ENCODE peak calls at places on chromosomes 13 and 19, in six cellular contexts. M, B, F, Y, Q and W are unnamed samples.

GRCh38 chr19:54804571-54804970 is 1.2 kb downstream of the KIR2DL4 start:
- DNase-seq in M (no peak), B (no peak), F (no peak), Y (no peak), Q (no peak), W (no peak)

GRCh38 chr19:801030-801860 is 4.0 kb downstream of the PTBP1 start:
- DNase-seq in M (peak; percentile 77), B (peak; percentile 88), F (no peak), Y (no peak), Q (peak; percentile 55), W (no peak)

GRCh38 chr19:16627194-16627927 is 643 bp downstream of the MED26 start:
- DNase-seq in M (peak; percentile 64), B (no peak), F (no peak), Y (no peak), Q (no peak), W (no peak)

GRCh38 chr19:54364775-54365257 is at the start of gene LAIR1:
- DNase-seq in M (peak; percentile 61), B (no peak), F (no peak), Y (no peak), Q (no peak), W (peak; percentile 50)

GRCh38 chr13:97359181-97360057 is 74.5 kb upstream of the RAP2A start:
- DNase-seq in M (no peak), B (no peak), F (peak; percentile 19), Y (no peak), Q (no peak), W (peak; percentile 18)

GRCh38 chr13:36788276-36788675 is 30.7 kb upstream of the RFXAP start:
- DNase-seq in M (no peak), B (no peak), F (no peak), Y (no peak), Q (no peak), W (no peak)

GRCh38 chr19:57191141-57192063 is at the start of gene ZNF264:
- DNase-seq in M (peak; percentile 95), B (peak; percentile 95), F (peak; percentile 70), Y (peak; percentile 91), Q (peak; percentile 54), W (peak; percentile 87)

GRCh38 chr19:49512970-49513745 is 697 bp downstream of the FCGRT start:
- DNase-seq in M (peak; percentile 81), B (peak; percentile 70), F (peak; percentile 54), Y (no peak), Q (no peak), W (no peak)

GRCh38 chr19:56942749-56943148 is 102.2 kb upstream of the PEG3 start:
- DNase-seq in M (peak; percentile 54), B (peak; percentile 30), F (no peak), Y (peak; percentile 65), Q (no peak), W (no peak)

GRCh38 chr19:49339364-49340068 is 4.3 kb downstream of the CD37 start:
- DNase-seq in M (peak; percentile 90), B (peak; percentile 90), F (peak; percentile 73), Y (peak; percentile 83), Q (peak; percentile 57), W (no peak)

GRCh38 chr19:41753936-41754529 is 1.3 kb upstream of the CEACAM6 start:
- DNase-seq in M (no peak), B (no peak), F (peak; percentile 23), Y (no peak), Q (no peak), W (peak; percentile 68)

GRCh38 chr19:52658595-52658994 is 20.4 kb upstream of the ZNF83 start:
- DNase-seq in M (no peak), B (no peak), F (no peak), Y (no peak), Q (no peak), W (no peak)

GRCh38 chr13:20127563-20128458 is 33.0 kb downstream of the GJA3 start:
- DNase-seq in M (peak; percentile 83), B (peak; percentile 77), F (no peak), Y (peak; percentile 60), Q (no peak), W (no peak)

GRCh38 chr19:13872339-13872694 is 4.6 kb upstream of the NANOS3 start:
- DNase-seq in M (no peak), B (no peak), F (no peak), Y (no peak), Q (no peak), W (no peak)

GRCh38 chr13:112968380-112968909 is 569 bp upstream of the MCF2L start:
- DNase-seq in M (peak; percentile 42), B (peak; percentile 55), F (no peak), Y (peak; percentile 69), Q (no peak), W (peak; percentile 57)

GRCh38 chr13:37141011-37141410 is 35.5 kb upstream of the CSNK1A1L start:
- DNase-seq in M (no peak), B (no peak), F (no peak), Y (no peak), Q (no peak), W (no peak)

GRCh38 chr13:20136781-20137703 is 23.8 kb downstream of the GJA3 start:
- DNase-seq in M (no peak), B (no peak), F (no peak), Y (no peak), Q (no peak), W (peak; percentile 32)

GRCh38 chr13:95485518-95486144 is 66.9 kb upstream of the CLDN10 start:
- DNase-seq in M (no peak), B (no peak), F (no peak), Y (no peak), Q (no peak), W (no peak)

GRCh38 chr13:60226507-60226906 is 62.8 kb upstream of the DIAPH3 start:
- DNase-seq in M (no peak), B (no peak), F (no peak), Y (no peak), Q (no peak), W (no peak)

GRCh38 chr13:110044521-110045200 is 258.3 kb upstream of the IRS2 start:
- DNase-seq in M (no peak), B (no peak), F (no peak), Y (no peak), Q (no peak), W (no peak)

GRCh38 chr13:113917523-113918371 is 53.9 kb upstream of the GAS6 start:
- DNase-seq in M (no peak), B (no peak), F (no peak), Y (peak; percentile 43), Q (no peak), W (no peak)

GRCh38 chr13:31056650-31057275 is 104.9 kb downstream of the HSPH1 start:
- DNase-seq in M (no peak), B (no peak), F (no peak), Y (no peak), Q (no peak), W (no peak)
- TF ChIP-seq CTCF in M (no peak), B (no peak), F (no peak), Y (no peak), Q (no peak), W (no peak)

GRCh38 chr13:33286143-33286542 is 588 bp upstream of the STARD13 start:
- DNase-seq in M (no peak), B (no peak), F (no peak), Y (no peak), Q (no peak), W (no peak)

GRCh38 chr13:33292712-33293111 is 7.2 kb upstream of the STARD13 start:
- DNase-seq in M (no peak), B (no peak), F (no peak), Y (no peak), Q (no peak), W (no peak)

GRCh38 chr13:33287142-33287882 is 1.8 kb upstream of the STARD13 start:
- DNase-seq in M (no peak), B (no peak), F (no peak), Y (no peak), Q (no peak), W (no peak)

GRCh38 chr13:33289966-33290365 is 4.4 kb upstream of the STARD13 start:
- DNase-seq in M (no peak), B (no peak), F (no peak), Y (no peak), Q (no peak), W (no peak)

GRCh38 chr13:33290421-33290965 is 4.9 kb upstream of the STARD13 start:
- DNase-seq in M (no peak), B (no peak), F (no peak), Y (no peak), Q (no peak), W (no peak)
- H3K27ac ChIP-seq in M (no peak overlapping the region), B (peak overlapping the region; percentile 69), F (peak overlapping the region; percentile 97), Y (no peak overlapping the region), Q (peak overlapping the region; percentile 49), W (no peak overlapping the region)

DNA sequence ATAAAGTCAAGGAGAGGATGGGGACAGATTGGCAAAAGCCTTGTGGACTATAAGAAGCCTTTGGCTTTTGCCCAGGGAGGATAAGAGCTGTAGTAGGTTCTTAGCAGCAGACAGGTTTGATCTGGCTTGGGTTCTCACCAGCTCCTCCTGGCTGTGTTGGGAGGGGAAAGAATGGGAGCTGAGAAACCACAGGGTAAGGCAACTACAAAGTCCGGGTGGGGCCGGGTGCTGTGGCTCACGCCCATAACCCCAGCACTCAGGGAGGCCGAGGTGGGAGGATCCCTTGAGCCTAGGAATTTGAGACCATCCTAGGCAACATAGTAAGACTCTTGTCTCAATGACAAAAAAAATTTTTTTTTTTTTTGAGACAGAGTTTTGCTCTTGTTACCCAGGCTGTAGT is 20.6 kb downstream of the NECTIN2 start:
- DNase-seq in M (no peak), B (no peak), F (no peak), Y (no peak), Q (no peak), W (no peak)
- TF ChIP-seq CTCF in M (no peak), B (no peak), F (no peak), Y (no peak), Q (no peak), W (no peak)

GRCh38 chr19:3047307-3048189 is 14.7 kb downstream of the TLE5 start:
- DNase-seq in M (peak; percentile 92), B (peak; percentile 79), F (peak; percentile 93), Y (peak; percentile 79), Q (peak; percentile 41), W (peak; percentile 73)

GRCh38 chr19:3049089-3049488 is 13.2 kb downstream of the TLE5 start:
- DNase-seq in M (no peak), B (no peak), F (no peak), Y (no peak), Q (no peak), W (no peak)

GRCh38 chr19:3046621-3047306 is 15.5 kb downstream of the TLE5 start:
- DNase-seq in M (no peak), B (no peak), F (no peak), Y (no peak), Q (no peak), W (no peak)

GRCh38 chr19:3048190-3048533 is 14.1 kb downstream of the TLE5 start:
- DNase-seq in M (no peak), B (no peak), F (no peak), Y (no peak), Q (no peak), W (no peak)

DNA sequence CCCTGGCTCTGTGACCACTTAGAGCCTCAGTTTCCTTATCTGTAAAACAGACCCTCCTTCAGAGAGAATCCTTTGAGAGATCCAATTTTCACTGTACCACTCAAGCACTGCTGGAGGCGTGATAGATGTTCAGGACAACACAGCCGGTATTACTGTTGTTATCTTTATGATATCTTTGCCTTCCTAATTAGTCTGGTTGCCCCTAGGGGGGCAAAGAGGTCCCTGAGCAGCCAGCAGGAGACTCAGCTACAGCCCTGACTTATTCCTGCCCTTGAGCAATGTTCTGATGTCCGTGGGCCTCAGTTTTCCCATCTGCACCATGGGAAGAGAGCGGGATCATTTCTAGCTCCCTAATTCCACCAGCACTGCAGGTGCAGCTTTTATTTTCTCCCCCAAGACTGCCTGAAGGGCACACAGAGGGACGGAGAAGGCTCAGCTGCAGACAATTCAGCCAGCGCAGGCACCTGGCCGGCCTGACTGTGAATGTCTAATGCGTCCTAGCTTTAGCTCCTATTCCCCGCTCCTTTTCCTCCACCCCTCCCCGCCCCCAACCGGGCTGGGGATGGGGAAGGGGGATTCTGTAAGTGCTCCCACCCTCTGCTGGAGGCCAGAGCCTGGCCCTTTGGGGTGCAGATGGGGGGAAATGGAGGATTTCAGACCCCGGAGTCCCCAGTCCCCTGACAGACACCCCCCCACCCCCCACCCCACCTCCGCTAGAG is 16.3 kb downstream of the TLE5 start:
- DNase-seq in M (no peak), B (no peak), F (no peak), Y (no peak), Q (no peak), W (no peak)
- H3K27ac ChIP-seq in M (no peak overlapping the region), B (peak overlapping the region; percentile 16), F (peak overlapping the region; percentile 90), Y (peak overlapping the region; percentile 88), Q (no peak overlapping the region), W (peak overlapping the region; percentile 41)